ENCODE peak calls at places on chromosomes 16 and 17, in four cellular contexts. H is GM12878, J is H1, K is HepG2. G is an unnamed sample.
A peak's percentile ranks its signal among the peaks of the same experiment; 100 is the strongest.

GRCh38 chr16:57970971-57971370 is at the start of gene CNGB1:
- DNase-seq in H (no peak), J (no peak), K (no peak), G (no peak)

GRCh38 chr16:21001262-21001661 is 100.7 kb downstream of the LYRM1 start:
- DNase-seq in K (peak; percentile 46), J (no peak), H (no peak), G (peak; percentile 39)

GRCh38 chr16:75005697-75006096 is 6.9 kb downstream of the ZNRF1 start:
- DNase-seq in K (no peak), J (no peak), H (no peak), G (no peak)

GRCh38 chr16:52497067-52497816 is 49.7 kb downstream of the TOX3 start:
- DNase-seq in H (no peak), J (no peak), K (peak; percentile 71), G (no peak)

GRCh38 chr16:54080524-54081008 is 206.0 kb downstream of the IRX3 start:
- DNase-seq in H (no peak), K (peak; percentile 94), J (no peak), G (no peak)

GRCh38 chr17:19727466-19728113 is 11.2 kb upstream of the SLC47A2 start:
- DNase-seq in K (no peak), H (no peak), J (no peak), G (no peak)

GRCh38 chr17:27631897-27632725 is 1.1 kb downstream of the LGALS9 start:
- DNase-seq in H (no peak), J (no peak), K (no peak), G (no peak)

GRCh38 chr17:34254146-34254545 is 939 bp upstream of the CCL2 start:
- DNase-seq in H (no peak), K (no peak), J (no peak), G (no peak)

GRCh38 chr17:45228121-45228941 is 6.6 kb downstream of the FMNL1 start:
- DNase-seq in J (no peak), K (no peak), H (no peak), G (no peak)

DNA sequence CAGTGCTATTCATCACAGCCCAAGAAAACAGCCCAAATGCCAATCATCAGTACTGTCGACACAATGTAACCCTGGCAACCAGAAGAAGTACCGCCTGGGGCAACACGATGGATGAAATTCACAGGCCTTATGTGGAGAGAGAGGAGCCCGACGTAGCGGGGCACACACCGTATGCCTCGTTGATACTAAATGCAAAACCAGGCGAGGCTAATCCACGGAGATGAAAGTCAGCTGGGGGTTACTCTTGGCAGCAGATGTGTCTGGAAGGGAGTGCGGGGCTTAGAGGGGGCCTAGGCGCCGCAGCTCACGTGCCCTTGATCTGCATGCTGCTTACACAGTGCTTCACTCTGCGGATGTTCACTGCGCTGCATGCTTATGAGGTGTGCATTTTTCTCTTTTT is 29.8 kb downstream of the ITGAE start:
- DNase-seq in K (no peak), J (no peak), H (no peak), G (no peak)
- H3K4me3 ChIP-seq in K (peak overlapping the region; percentile 2), J (no peak overlapping the region), H (no peak overlapping the region), G (no peak overlapping the region)

DNA sequence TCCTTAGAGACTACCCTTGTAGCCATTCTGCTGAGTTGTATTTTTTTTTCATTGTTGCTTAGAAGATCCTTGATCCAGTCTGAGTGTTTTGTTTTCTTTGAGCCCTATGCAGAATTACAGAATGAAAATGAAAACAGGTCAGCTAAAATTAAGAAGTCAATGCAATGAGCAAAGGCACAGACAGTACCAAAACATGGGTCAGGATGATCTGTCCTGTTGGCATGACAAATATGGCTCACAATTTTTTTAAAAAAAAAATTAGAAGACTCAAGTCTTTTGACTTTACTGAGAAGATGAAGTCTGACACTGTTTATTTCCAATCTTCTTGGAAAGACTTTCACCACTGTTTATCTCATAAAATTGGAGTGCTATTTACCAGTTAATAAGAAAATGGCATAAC is 32.4 kb downstream of the KCNJ16 start:
- DNase-seq in J (no peak), H (no peak), K (no peak), G (no peak)
- TF ChIP-seq SUZ12 in J (no peak), H (no peak), K (no peak), G (no peak)

DNA sequence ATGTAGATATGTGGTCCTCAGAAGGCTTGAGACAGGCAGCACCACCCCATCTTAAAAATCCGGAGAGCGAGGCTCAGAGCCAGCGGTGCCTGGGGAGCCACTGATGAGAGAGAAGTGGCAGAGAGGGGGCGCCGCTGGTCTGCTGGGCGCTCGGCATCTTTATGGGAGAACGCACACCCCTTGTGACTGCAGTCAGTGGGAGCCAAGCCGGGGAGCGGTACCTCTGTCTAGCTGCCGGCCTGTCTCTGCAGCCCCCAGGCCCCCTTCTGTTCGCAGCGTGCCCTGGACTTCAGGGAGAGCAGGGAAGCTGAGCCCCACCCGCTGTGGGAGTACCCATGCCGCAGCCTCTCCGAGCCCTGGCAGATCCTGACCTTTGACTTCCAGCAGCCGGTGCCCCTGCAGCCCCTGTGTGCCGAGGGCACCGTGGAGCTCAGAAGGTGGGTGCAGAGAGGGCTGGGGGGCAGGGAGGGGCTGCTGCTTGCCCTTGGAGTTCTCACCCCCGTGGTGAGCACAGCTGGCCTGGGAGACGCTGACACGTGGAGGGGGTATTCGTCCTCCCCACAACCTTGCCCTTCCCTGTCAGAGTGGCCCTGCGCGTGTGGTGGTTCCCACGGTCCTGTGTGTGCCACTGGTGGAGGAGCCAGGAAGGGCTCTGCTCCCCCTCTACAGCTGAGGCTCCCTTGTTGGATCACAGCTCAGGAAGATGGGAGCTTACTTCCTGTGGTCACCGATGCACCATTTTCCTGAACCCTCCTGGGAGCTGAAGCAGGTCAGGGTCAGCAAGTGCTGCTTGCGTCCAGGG is 44.8 kb downstream of the PRMT7 start:
- DNase-seq in J (no peak), H (no peak), K (no peak), G (no peak)
- H3K9ac ChIP-seq in J (no peak overlapping the region), H (no peak overlapping the region), K (no peak overlapping the region), G (no peak overlapping the region)

GRCh38 chr17:49962599-49963276 is 6.3 kb upstream of the DLX4 start:
- DNase-seq in J (no peak), H (no peak), K (no peak), G (no peak)

GRCh38 chr17:49963277-49963625 is 5.7 kb upstream of the DLX4 start:
- DNase-seq in K (no peak), H (no peak), J (no peak), G (no peak)

GRCh38 chr17:49965522-49965905 is 3.5 kb upstream of the DLX4 start:
- DNase-seq in K (no peak), J (no peak), H (no peak), G (no peak)

GRCh38 chr17:49964539-49965521 is 4.2 kb upstream of the DLX4 start:
- DNase-seq in J (no peak), K (no peak), H (no peak), G (no peak)

DNA sequence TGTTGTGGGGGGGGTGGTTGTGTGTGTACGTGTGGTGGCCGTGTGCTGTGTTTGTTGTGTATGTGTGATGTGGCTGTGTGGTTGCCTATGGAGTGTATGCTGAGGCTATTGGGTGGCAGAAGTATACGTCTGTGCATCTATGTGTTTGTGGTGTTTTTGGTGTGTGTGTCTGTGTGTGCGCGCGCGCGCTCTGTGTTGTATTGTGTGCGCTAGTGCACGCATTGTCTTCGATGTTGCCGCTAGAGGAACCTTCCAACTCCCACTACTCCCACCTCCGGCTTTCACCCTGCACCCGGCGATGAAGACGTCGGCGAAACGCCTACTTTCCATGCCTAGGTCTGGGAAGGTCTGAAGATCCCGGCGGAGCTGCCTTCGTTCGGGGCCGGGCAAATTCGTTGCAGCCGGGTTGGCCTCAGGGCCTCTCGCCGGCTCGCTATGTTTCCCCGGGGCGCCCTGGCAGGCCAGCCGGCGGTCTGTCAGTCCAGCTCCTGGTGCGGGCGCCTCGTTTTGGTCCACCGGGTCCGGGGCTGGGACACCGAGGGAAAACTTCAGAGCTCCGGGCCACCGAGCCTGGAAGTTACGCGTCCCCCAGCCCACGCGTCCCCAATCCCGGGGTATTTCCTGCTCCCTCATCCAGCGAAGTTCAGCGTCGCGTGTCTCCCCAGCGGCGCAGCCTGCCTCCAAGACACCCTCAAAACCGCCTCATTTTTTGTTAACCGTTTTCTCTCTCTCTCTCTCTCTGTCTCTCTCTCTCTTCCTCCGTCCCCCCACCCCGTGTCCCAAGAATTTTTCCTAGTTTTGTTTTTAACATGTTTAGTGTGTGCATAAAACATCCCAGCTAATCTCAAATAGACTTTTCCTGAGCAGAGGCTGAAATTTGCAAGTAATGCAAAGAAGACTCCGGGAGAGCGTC is 5.1 kb upstream of the DLX4 start:
- DNase-seq in H (no peak), J (no peak), K (no peak), G (no peak)
- H3K4me3 ChIP-seq in H (no peak overlapping the region), J (peak overlapping the region; percentile 54), K (no peak overlapping the region), G (peak overlapping the region; percentile 16)

DNA sequence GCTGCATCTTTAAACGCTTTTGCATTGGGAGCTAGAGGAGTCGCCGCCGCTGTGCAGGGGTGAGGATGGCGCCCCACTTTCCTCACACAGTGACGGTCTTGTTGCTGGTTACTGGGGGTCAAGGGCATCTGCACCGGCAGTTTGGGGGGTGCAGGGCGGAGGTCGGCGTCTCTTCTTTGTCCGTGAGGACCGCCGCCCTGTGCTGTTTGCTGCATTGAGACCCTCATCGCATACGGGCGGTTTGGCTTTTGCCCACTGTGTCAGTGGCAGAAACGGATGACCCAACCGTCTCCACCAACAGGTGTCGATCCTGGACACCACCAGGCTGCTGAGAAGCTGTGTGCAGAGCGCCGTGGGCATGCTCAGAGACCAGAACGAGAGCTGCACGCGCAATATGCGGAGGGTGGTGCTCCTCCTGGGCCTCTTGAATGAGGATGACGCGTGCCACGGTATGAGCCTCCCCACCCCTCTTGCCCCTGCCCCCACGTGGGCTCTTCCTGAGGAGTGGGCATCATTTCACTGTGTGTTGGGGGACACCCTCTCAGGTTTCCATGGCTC is 61.2 kb upstream of the ENDOV start:
- DNase-seq in J (no peak), K (no peak), H (no peak), G (no peak)
- TF ChIP-seq SUZ12 in J (no peak), K (no peak), H (no peak), G (no peak)

GRCh38 chr17:38750044-38750311 is 1.8 kb upstream of the PCGF2 start:
- DNase-seq in H (no peak), J (no peak), K (no peak), G (no peak)
- H3K9ac ChIP-seq in H (peak overlapping the region; percentile 61), J (peak overlapping the region; percentile 67), K (peak overlapping the region; percentile 68), G (peak overlapping the region; percentile 98)